ENCODE peak calls at places on chromosome 16, in six cellular contexts. One of them, this sample, is unnamed.

GRCh38 chr16:68319185-68319908 is 8.5 kb downstream of the PRMT7 start:
- DNase-seq in PC-3: no peak
- DNase-seq in transverse colon: no peak
- DNase-seq in pancreas: no peak
- DNase-seq in CD8-positive, alpha-beta memory T cell: no peak
- DNase-seq in fibroblast of lung: no peak
- DNase-seq in this sample: no peak

GRCh38 chr16:2768403-2769089 is 8.5 kb downstream of the ELOB start:
- DNase-seq in PC-3: no peak
- DNase-seq in transverse colon: no peak
- DNase-seq in pancreas: no peak
- DNase-seq in CD8-positive, alpha-beta memory T cell: no peak
- DNase-seq in fibroblast of lung: no peak
- DNase-seq in this sample: no peak

GRCh38 chr16:25721439-25721838 is 29.7 kb downstream of the HS3ST4 start:
- DNase-seq in PC-3: no peak
- DNase-seq in transverse colon: no peak
- DNase-seq in pancreas: no peak
- DNase-seq in CD8-positive, alpha-beta memory T cell: no peak
- DNase-seq in fibroblast of lung: no peak
- DNase-seq in this sample: no peak

GRCh38 chr16:48276102-48276501 is 28.8 kb upstream of the ABCC11 start:
- DNase-seq in PC-3: no peak
- DNase-seq in transverse colon: no peak
- DNase-seq in pancreas: no peak
- DNase-seq in CD8-positive, alpha-beta memory T cell: no peak
- DNase-seq in fibroblast of lung: peak; percentile 76
- DNase-seq in this sample: peak; percentile 59

GRCh38 chr16:21260870-21261791 is 17.0 kb downstream of the CRYM start:
- DNase-seq in PC-3: peak; percentile 64
- DNase-seq in transverse colon: peak; percentile 84
- DNase-seq in pancreas: peak; percentile 37
- DNase-seq in CD8-positive, alpha-beta memory T cell: no peak
- DNase-seq in fibroblast of lung: peak; percentile 72
- DNase-seq in this sample: peak; percentile 98

GRCh38 chr16:80158766-80159165 is 382.0 kb upstream of the DYNLRB2 start:
- DNase-seq in PC-3: peak; percentile 4
- DNase-seq in transverse colon: no peak
- DNase-seq in pancreas: no peak
- DNase-seq in CD8-positive, alpha-beta memory T cell: no peak
- DNase-seq in fibroblast of lung: peak; percentile 97
- DNase-seq in this sample: no peak

GRCh38 chr16:11320170-11320569 is 25.1 kb upstream of the RMI2 start:
- DNase-seq in PC-3: no peak
- DNase-seq in transverse colon: no peak
- DNase-seq in pancreas: no peak
- DNase-seq in CD8-positive, alpha-beta memory T cell: no peak
- DNase-seq in fibroblast of lung: no peak
- DNase-seq in this sample: no peak

GRCh38 chr16:83631006-83631405 is 176.8 kb upstream of the HSBP1 start:
- DNase-seq in PC-3: no peak
- DNase-seq in transverse colon: no peak
- DNase-seq in pancreas: no peak
- DNase-seq in CD8-positive, alpha-beta memory T cell: no peak
- DNase-seq in fibroblast of lung: no peak
- DNase-seq in this sample: no peak

GRCh38 chr16:12245088-12245922 is 268.8 kb downstream of the SNX29 start:
- DNase-seq in PC-3: no peak
- DNase-seq in transverse colon: no peak
- DNase-seq in pancreas: no peak
- DNase-seq in CD8-positive, alpha-beta memory T cell: no peak
- DNase-seq in fibroblast of lung: no peak
- DNase-seq in this sample: no peak

GRCh38 chr16:77868478-77868877 is 80.1 kb downstream of the VAT1L start:
- DNase-seq in PC-3: no peak
- DNase-seq in transverse colon: no peak
- DNase-seq in pancreas: no peak
- DNase-seq in CD8-positive, alpha-beta memory T cell: no peak
- DNase-seq in fibroblast of lung: no peak
- DNase-seq in this sample: no peak

GRCh38 chr16:48441863-48442279 is 56.7 kb upstream of the SIAH1 start:
- DNase-seq in PC-3: peak; percentile 67
- DNase-seq in transverse colon: no peak
- DNase-seq in pancreas: no peak
- DNase-seq in CD8-positive, alpha-beta memory T cell: no peak
- DNase-seq in fibroblast of lung: no peak
- DNase-seq in this sample: no peak

GRCh38 chr16:24035127-24035842 is 199.5 kb downstream of the PRKCB start:
- DNase-seq in PC-3: no peak
- DNase-seq in transverse colon: peak; percentile 15
- DNase-seq in pancreas: no peak
- DNase-seq in CD8-positive, alpha-beta memory T cell: peak; percentile 16
- DNase-seq in fibroblast of lung: no peak
- DNase-seq in this sample: no peak

GRCh38 chr16:74748042-74748709 is 26.4 kb downstream of the FA2H start:
- DNase-seq in PC-3: no peak
- DNase-seq in transverse colon: no peak
- DNase-seq in pancreas: no peak
- DNase-seq in CD8-positive, alpha-beta memory T cell: no peak
- DNase-seq in fibroblast of lung: no peak
- DNase-seq in this sample: no peak

GRCh38 chr16:84740596-84741071 is 40.8 kb downstream of the USP10 start:
- DNase-seq in PC-3: no peak
- DNase-seq in transverse colon: no peak
- DNase-seq in pancreas: no peak
- DNase-seq in CD8-positive, alpha-beta memory T cell: no peak
- DNase-seq in fibroblast of lung: no peak
- DNase-seq in this sample: no peak

GRCh38 chr16:51051671-51052070 is 99.4 kb downstream of the SALL1 start:
- DNase-seq in PC-3: no peak
- DNase-seq in transverse colon: no peak
- DNase-seq in pancreas: no peak
- DNase-seq in CD8-positive, alpha-beta memory T cell: no peak
- DNase-seq in fibroblast of lung: no peak
- DNase-seq in this sample: no peak

GRCh38 chr16:8644513-8645140 is 23.1 kb downstream of the METTL22 start:
- DNase-seq in PC-3: no peak
- DNase-seq in transverse colon: no peak
- DNase-seq in pancreas: peak; percentile 26
- DNase-seq in CD8-positive, alpha-beta memory T cell: no peak
- DNase-seq in fibroblast of lung: no peak
- DNase-seq in this sample: no peak

GRCh38 chr16:10976663-10977062 is 32.3 kb downstream of the CLEC16A start:
- DNase-seq in PC-3: no peak
- DNase-seq in transverse colon: no peak
- DNase-seq in pancreas: no peak
- DNase-seq in CD8-positive, alpha-beta memory T cell: no peak
- DNase-seq in fibroblast of lung: no peak
- DNase-seq in this sample: no peak

GRCh38 chr16:80803341-80804060 is 897 bp downstream of the CDYL2 start:
- DNase-seq in PC-3: peak; percentile 12
- DNase-seq in transverse colon: peak; percentile 26
- DNase-seq in pancreas: peak; percentile 20
- DNase-seq in CD8-positive, alpha-beta memory T cell: peak; percentile 19
- DNase-seq in fibroblast of lung: peak; percentile 18
- DNase-seq in this sample: peak; percentile 52

GRCh38 chr16:54178491-54178976 is 108.1 kb downstream of the IRX3 start:
- DNase-seq in PC-3: no peak
- DNase-seq in transverse colon: no peak
- DNase-seq in pancreas: peak; percentile 25
- DNase-seq in CD8-positive, alpha-beta memory T cell: no peak
- DNase-seq in fibroblast of lung: no peak
- DNase-seq in this sample: no peak

GRCh38 chr16:78925071-78925714 is 675.3 kb downstream of the MAF start:
- DNase-seq in PC-3: no peak
- DNase-seq in transverse colon: peak; percentile 41
- DNase-seq in pancreas: no peak
- DNase-seq in CD8-positive, alpha-beta memory T cell: no peak
- DNase-seq in fibroblast of lung: no peak
- DNase-seq in this sample: peak; percentile 53

GRCh38 chr16:70750893-70751467 is 50.0 kb downstream of the VAC14 start:
- DNase-seq in PC-3: no peak
- DNase-seq in transverse colon: peak; percentile 63
- DNase-seq in pancreas: no peak
- DNase-seq in CD8-positive, alpha-beta memory T cell: no peak
- DNase-seq in fibroblast of lung: peak; percentile 98
- DNase-seq in this sample: peak; percentile 13

GRCh38 chr16:76386784-76387183 is 109.6 kb downstream of the CNTNAP4 start:
- DNase-seq in PC-3: peak; percentile 8
- DNase-seq in transverse colon: no peak
- DNase-seq in pancreas: no peak
- DNase-seq in CD8-positive, alpha-beta memory T cell: no peak
- DNase-seq in fibroblast of lung: no peak
- DNase-seq in this sample: no peak

GRCh38 chr16:1366712-1367299 is 15.1 kb downstream of the GNPTG start:
- DNase-seq in PC-3: no peak
- DNase-seq in transverse colon: no peak
- DNase-seq in pancreas: no peak
- DNase-seq in CD8-positive, alpha-beta memory T cell: no peak
- DNase-seq in fibroblast of lung: no peak
- DNase-seq in this sample: no peak

GRCh38 chr16:1363501-1364041 is 11.8 kb downstream of the GNPTG start:
- DNase-seq in PC-3: peak; percentile 46
- DNase-seq in transverse colon: peak; percentile 65
- DNase-seq in pancreas: no peak
- DNase-seq in CD8-positive, alpha-beta memory T cell: peak; percentile 52
- DNase-seq in fibroblast of lung: peak; percentile 13
- DNase-seq in this sample: peak; percentile 68

GRCh38 chr16:1364510-1364909 is 12.8 kb downstream of the GNPTG start:
- DNase-seq in PC-3: no peak
- DNase-seq in transverse colon: no peak
- DNase-seq in pancreas: no peak
- DNase-seq in CD8-positive, alpha-beta memory T cell: no peak
- DNase-seq in fibroblast of lung: no peak
- DNase-seq in this sample: no peak

GRCh38 chr16:1367486-1368174 is 15.9 kb downstream of the GNPTG start:
- DNase-seq in PC-3: no peak
- DNase-seq in transverse colon: no peak
- DNase-seq in pancreas: no peak
- DNase-seq in CD8-positive, alpha-beta memory T cell: no peak
- DNase-seq in fibroblast of lung: no peak
- DNase-seq in this sample: no peak

DNA sequence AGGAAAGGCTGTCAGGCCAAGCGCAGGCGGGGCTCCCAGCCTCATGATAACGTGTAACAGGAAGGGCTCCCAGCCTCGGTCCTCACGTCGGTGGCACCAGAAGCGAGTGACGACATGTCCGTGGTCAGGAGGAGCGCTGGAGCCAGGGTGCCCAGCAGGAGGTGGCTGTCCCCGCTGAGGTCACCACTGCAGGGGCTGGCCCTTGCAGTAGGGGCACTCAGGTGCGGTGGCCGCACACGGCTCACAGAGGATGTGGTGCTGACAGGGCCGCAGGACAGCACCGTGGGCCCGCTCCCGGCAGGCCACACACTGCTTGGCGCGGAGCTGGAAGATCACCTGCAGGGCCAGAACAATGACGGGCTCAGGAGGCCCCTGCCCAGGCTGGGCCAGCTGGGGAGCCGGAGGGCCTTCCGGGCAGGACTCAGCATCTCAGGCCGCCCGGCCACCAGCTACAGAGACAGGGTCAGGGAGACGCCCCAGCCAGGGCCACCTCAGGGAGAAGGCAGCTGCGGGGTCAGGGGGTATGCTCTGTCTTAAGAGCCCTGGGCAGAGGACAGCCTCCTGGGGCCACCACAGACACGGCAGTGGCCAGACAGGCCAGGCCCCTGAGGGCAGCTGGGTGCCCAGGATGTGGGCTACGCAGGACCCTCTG is 14.5 kb downstream of the GNPTG start:
- DNase-seq in PC-3: no peak
- DNase-seq in transverse colon: no peak
- DNase-seq in pancreas: no peak
- DNase-seq in CD8-positive, alpha-beta memory T cell: no peak
- DNase-seq in fibroblast of lung: no peak
- DNase-seq in this sample: no peak
- H3K36me3 ChIP-seq in PC-3: peaks cover 15% of the 10 kb centered on the region
- H3K36me3 ChIP-seq in transverse colon: peaks cover 23% of the 10 kb centered on the region
- H3K36me3 ChIP-seq in pancreas: no peaks in the 10 kb centered on the region
- H3K36me3 ChIP-seq in CD8-positive, alpha-beta memory T cell: peaks cover 9% of the 10 kb centered on the region
- H3K36me3 ChIP-seq in fibroblast of lung: peaks cover 26% of the 10 kb centered on the region
- H3K36me3 ChIP-seq in this sample: peaks cover 19% of the 10 kb centered on the region

GRCh38 chr16:86517033-86517432 is 6.7 kb downstream of the FOXF1 start:
- DNase-seq in PC-3: no peak
- DNase-seq in transverse colon: no peak
- DNase-seq in pancreas: no peak
- DNase-seq in CD8-positive, alpha-beta memory T cell: no peak
- DNase-seq in fibroblast of lung: no peak
- DNase-seq in this sample: no peak

GRCh38 chr16:86516618-86517003 is 6.3 kb downstream of the FOXF1 start:
- DNase-seq in PC-3: no peak
- DNase-seq in transverse colon: no peak
- DNase-seq in pancreas: no peak
- DNase-seq in CD8-positive, alpha-beta memory T cell: no peak
- DNase-seq in fibroblast of lung: peak; percentile 67
- DNase-seq in this sample: no peak

GRCh38 chr16:86515780-86516617 is 5.7 kb downstream of the FOXF1 start:
- DNase-seq in PC-3: no peak
- DNase-seq in transverse colon: no peak
- DNase-seq in pancreas: no peak
- DNase-seq in CD8-positive, alpha-beta memory T cell: no peak
- DNase-seq in fibroblast of lung: peak; percentile 74
- DNase-seq in this sample: no peak

GRCh38 chr16:86514656-86515376 is 4.5 kb downstream of the FOXF1 start:
- DNase-seq in PC-3: no peak
- DNase-seq in transverse colon: no peak
- DNase-seq in pancreas: no peak
- DNase-seq in CD8-positive, alpha-beta memory T cell: no peak
- DNase-seq in fibroblast of lung: no peak
- DNase-seq in this sample: no peak

GRCh38 chr16:86515420-86515779 is 5.1 kb downstream of the FOXF1 start:
- DNase-seq in PC-3: no peak
- DNase-seq in transverse colon: no peak
- DNase-seq in pancreas: no peak
- DNase-seq in CD8-positive, alpha-beta memory T cell: no peak
- DNase-seq in fibroblast of lung: peak; percentile 54
- DNase-seq in this sample: no peak
- H3K27me3 ChIP-seq in PC-3: peaks cover 52% of the 10 kb centered on the region
- H3K27me3 ChIP-seq in transverse colon: peaks cover 80% of the 10 kb centered on the region
- H3K27me3 ChIP-seq in pancreas: peaks cover 10% of the 10 kb centered on the region
- H3K27me3 ChIP-seq in CD8-positive, alpha-beta memory T cell: peaks cover 21% of the 10 kb centered on the region
- H3K27me3 ChIP-seq in fibroblast of lung: no peaks in the 10 kb centered on the region
- H3K27me3 ChIP-seq in this sample: peaks cover 21% of the 10 kb centered on the region

DNA sequence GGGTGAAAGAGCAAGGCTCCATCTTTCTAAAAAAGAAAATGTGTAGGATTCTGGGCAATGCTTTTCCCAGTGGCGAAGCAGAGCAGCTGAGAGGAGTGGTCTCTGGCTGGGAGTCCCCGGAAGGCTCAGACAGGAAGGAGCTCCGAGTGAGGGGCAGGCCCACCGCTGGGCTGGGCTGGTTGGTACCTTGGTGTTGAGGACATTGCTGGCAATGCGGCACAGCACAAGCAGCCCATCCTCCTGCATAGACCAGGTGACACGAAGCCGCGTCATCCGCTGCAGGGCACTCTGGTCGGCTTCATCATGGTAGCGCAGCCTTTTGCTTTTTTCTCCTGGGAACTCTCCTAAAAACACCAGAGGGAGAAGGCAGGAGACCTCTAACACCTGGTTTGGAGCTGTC is 63.9 kb downstream of the GTF3C1 start:
- DNase-seq in PC-3: no peak
- DNase-seq in transverse colon: no peak
- DNase-seq in pancreas: no peak
- DNase-seq in CD8-positive, alpha-beta memory T cell: no peak
- DNase-seq in fibroblast of lung: no peak
- DNase-seq in this sample: no peak
- H3K36me3 ChIP-seq in PC-3: peaks cover 5% of the 10 kb centered on the region
- H3K36me3 ChIP-seq in transverse colon: peaks cover 83% of the 10 kb centered on the region
- H3K36me3 ChIP-seq in pancreas: peaks cover 8% of the 10 kb centered on the region
- H3K36me3 ChIP-seq in CD8-positive, alpha-beta memory T cell: peaks cover 68% of the 10 kb centered on the region
- H3K36me3 ChIP-seq in fibroblast of lung: peaks cover 50% of the 10 kb centered on the region
- H3K36me3 ChIP-seq in this sample: peaks cover 41% of the 10 kb centered on the region

GRCh38 chr16:59339871-59340270 is 605.8 kb upstream of the GOT2 start:
- DNase-seq in PC-3: no peak
- DNase-seq in transverse colon: no peak
- DNase-seq in pancreas: no peak
- DNase-seq in CD8-positive, alpha-beta memory T cell: no peak
- DNase-seq in fibroblast of lung: no peak
- DNase-seq in this sample: no peak
- H3K27me3 ChIP-seq in PC-3: no peaks in the 10 kb centered on the region
- H3K27me3 ChIP-seq in transverse colon: no peaks in the 10 kb centered on the region
- H3K27me3 ChIP-seq in pancreas: no peaks in the 10 kb centered on the region
- H3K27me3 ChIP-seq in CD8-positive, alpha-beta memory T cell: no peaks in the 10 kb centered on the region
- H3K27me3 ChIP-seq in fibroblast of lung: no peaks in the 10 kb centered on the region
- H3K27me3 ChIP-seq in this sample: no peaks in the 10 kb centered on the region